ENCODE peak calls at places on chromosomes 4 and X, in seven cellular contexts. D is astrocyte, F is GM23338, Q is mammary epithelial cell, T is ovary, J is psoas muscle, Y is prostate gland. E is an unnamed sample.

GRCh38 chrX:100652266-100652665 is 8.3 kb downstream of the SRPX2 start:
- DNase-seq in D (no peak), Q (no peak), F (no peak), J (no peak), T (no peak), Y (no peak), E (no peak)

GRCh38 chr4:11160288-11160687 is 268.4 kb downstream of the HS3ST1 start:
- DNase-seq in F (no peak), D (no peak), T (no peak), Y (no peak), J (no peak), Q (no peak), E (no peak)

GRCh38 chr4:72935462-72935861 is 134.1 kb downstream of the COX18 start:
- DNase-seq in J (no peak), D (no peak), F (no peak), Y (no peak), T (no peak), Q (no peak), E (no peak)

GRCh38 chr4:107856901-107857300 is 32.2 kb downstream of the SGMS2 start:
- DNase-seq in Y (no peak), F (no peak), J (no peak), Q (no peak), D (no peak), T (no peak), E (no peak)

GRCh38 chrX:54481751-54482150 is 14.3 kb downstream of the FGD1 start:
- DNase-seq in T (no peak), Y (no peak), D (no peak), J (no peak), Q (no peak), F (peak; percentile 60), E (no peak)

GRCh38 chr4:120008075-120008474 is 58.6 kb downstream of the MAD2L1 start:
- DNase-seq in F (no peak), D (no peak), Q (peak; percentile 1), J (no peak), T (no peak), Y (no peak), E (no peak)

GRCh38 chr4:110480031-110480549 is 4.1 kb downstream of the ENPEP start:
- DNase-seq in F (peak; percentile 35), Q (peak; percentile 4), J (no peak), T (no peak), D (peak; percentile 96), Y (no peak), E (no peak)

GRCh38 chr4:13627185-13627605 is 330 bp downstream of the BOD1L1 start:
- DNase-seq in Q (no peak), D (no peak), T (no peak), J (peak; percentile 27), F (peak; percentile 42), Y (no peak), E (no peak)

GRCh38 chr4:3439391-3439790 is 2.4 kb upstream of the HGFAC start:
- DNase-seq in T (no peak), Q (no peak), Y (no peak), J (no peak), D (no peak), F (no peak), E (no peak)

GRCh38 chrX:71098302-71098701 is 2.7 kb downstream of the FOXO4 start:
- DNase-seq in D (no peak), J (peak; percentile 61), F (peak; percentile 32), Q (no peak), T (peak; percentile 47), Y (peak; percentile 35), E (peak; percentile 35)

GRCh38 chr4:11427201-11427996 is 1.3 kb downstream of the HS3ST1 start:
- DNase-seq in T (peak; percentile 56), F (peak; percentile 57), D (no peak), Q (peak; percentile 43), Y (no peak), J (no peak), E (peak; percentile 68)

GRCh38 chrX:6574762-6575161 is 39.8 kb upstream of the VCX3A start:
- DNase-seq in Y (no peak), J (no peak), F (peak; percentile 56), D (no peak), T (no peak), Q (no peak), E (peak; percentile 22)

GRCh38 chrX:39065051-39065871 is 264.0 kb downstream of the MID1IP1 start:
- DNase-seq in T (peak; percentile 26), F (peak; percentile 43), Q (no peak), J (no peak), D (no peak), Y (no peak), E (peak; percentile 79)

GRCh38 chr4:162921178-162921785 is 245.4 kb downstream of the NAF1 start:
- DNase-seq in Y (no peak), Q (no peak), J (no peak), T (no peak), F (peak; percentile 51), D (no peak), E (no peak)

GRCh38 chrX:121871122-121871521 is 823.7 kb downstream of the GLUD2 start:
- DNase-seq in D (no peak), T (no peak), F (no peak), J (no peak), Q (no peak), Y (no peak), E (no peak)

GRCh38 chr4:168840988-168841681 is 168.9 kb downstream of the CBR4 start:
- DNase-seq in Y (no peak), T (no peak), Q (no peak), F (peak; percentile 87), J (no peak), D (no peak), E (peak; percentile 56)

GRCh38 chr4:23039813-23040212 is 347.1 kb downstream of the GBA3 start:
- DNase-seq in D (peak; percentile 40), F (no peak), Q (no peak), T (no peak), J (no peak), Y (no peak), E (no peak)

GRCh38 chr4:78207951-78208350 is 150.8 kb downstream of the FRAS1 start:
- DNase-seq in D (no peak), J (no peak), T (no peak), Q (no peak), F (no peak), Y (no peak), E (no peak)

GRCh38 chrX:7943600-7944245 is 16.5 kb upstream of the PNPLA4 start:
- DNase-seq in Q (peak; percentile 73), F (no peak), T (no peak), J (no peak), Y (peak; percentile 17), D (peak; percentile 6), E (no peak)

GRCh38 chrX:25196221-25196620 is 180.5 kb upstream of the ARX start:
- DNase-seq in Y (no peak), F (no peak), D (no peak), T (no peak), Q (no peak), J (no peak), E (no peak)
- H3K27me3 ChIP-seq in Y (no peaks in the 10 kb centered on the region), F (no peaks in the 10 kb centered on the region), D (no peaks in the 10 kb centered on the region), T (no peaks in the 10 kb centered on the region), Q (no peaks in the 10 kb centered on the region), J (no peaks in the 10 kb centered on the region), E (no peaks in the 10 kb centered on the region)

DNA sequence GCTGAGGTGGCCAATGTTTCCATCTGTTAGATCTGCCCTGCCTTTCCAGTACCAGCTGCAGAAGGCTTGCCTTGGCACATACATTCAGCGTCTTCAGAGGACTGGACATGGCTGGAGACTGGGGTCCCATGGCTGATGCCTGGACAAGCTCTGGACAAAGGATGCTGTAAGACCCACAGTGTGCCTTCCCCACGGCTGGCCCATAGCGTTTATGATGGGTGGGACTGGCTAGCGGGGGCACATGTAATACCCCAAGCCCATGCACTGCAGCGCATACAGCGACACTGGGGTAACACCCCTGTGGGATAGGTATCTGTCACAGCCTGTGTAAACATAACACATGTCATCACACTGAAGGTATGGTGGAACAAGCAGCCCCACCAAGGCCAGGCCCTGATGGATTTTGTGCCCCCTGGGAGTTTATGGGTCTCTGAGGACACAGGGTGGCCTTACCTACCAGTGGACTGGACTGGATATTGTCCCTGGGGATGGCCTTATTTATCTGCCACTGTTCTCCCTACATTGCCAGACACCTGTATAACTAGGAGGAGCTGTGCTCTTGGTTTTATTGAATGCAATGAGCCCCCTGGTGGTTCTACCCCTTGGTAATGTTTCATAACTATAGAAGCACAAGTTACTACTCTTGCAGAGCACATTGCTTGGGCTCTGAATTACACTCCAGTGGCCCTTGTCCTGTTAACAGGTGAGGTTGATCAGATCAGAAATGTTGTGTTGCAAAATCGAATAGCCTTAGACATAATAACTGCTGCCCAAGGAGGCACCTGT is 34.3 kb upstream of the TACR3 start:
- DNase-seq in J (no peak), Y (no peak), D (no peak), Q (no peak), T (no peak), F (peak; percentile 3), E (no peak)
- H3K4me3 ChIP-seq in J (no peak overlapping the region), Y (no peak overlapping the region), D (no peak overlapping the region), Q (no peak overlapping the region), T (no peak overlapping the region), F (no peak overlapping the region), E (no peak overlapping the region)

GRCh38 chr4:88264338-88264737 is 20.0 kb downstream of the PPM1K start:
- DNase-seq in D (no peak), J (no peak), T (no peak), Q (no peak), Y (no peak), F (no peak), E (no peak)
- H3K36me3 ChIP-seq in D (peaks cover 20% of the 10 kb centered on the region), J (peaks cover 87% of the 10 kb centered on the region), T (no peaks in the 10 kb centered on the region), Q (peaks cover 2% of the 10 kb centered on the region), Y (peaks cover 16% of the 10 kb centered on the region), F (no peaks in the 10 kb centered on the region), E (peaks cover 6% of the 10 kb centered on the region)

GRCh38 chr4:20403846-20404245 is 152.1 kb downstream of the SLIT2 start:
- DNase-seq in Q (no peak), Y (peak; percentile 7), T (no peak), J (no peak), F (no peak), D (no peak), E (no peak)

GRCh38 chr4:20403317-20403716 is 151.6 kb downstream of the SLIT2 start:
- DNase-seq in Q (no peak), Y (no peak), T (no peak), D (no peak), J (no peak), F (no peak), E (no peak)

GRCh38 chr4:20412072-20412471 is 160.4 kb downstream of the SLIT2 start:
- DNase-seq in D (no peak), J (no peak), T (no peak), F (no peak), Y (no peak), Q (no peak), E (no peak)

GRCh38 chr4:20408596-20408995 is 156.9 kb downstream of the SLIT2 start:
- DNase-seq in T (no peak), J (no peak), Q (no peak), D (peak; percentile 50), Y (no peak), F (no peak), E (no peak)
- H3K27me3 ChIP-seq in T (no peaks in the 10 kb centered on the region), J (no peaks in the 10 kb centered on the region), Q (no peaks in the 10 kb centered on the region), D (no peaks in the 10 kb centered on the region), Y (no peaks in the 10 kb centered on the region), F (no peaks in the 10 kb centered on the region), E (no peaks in the 10 kb centered on the region)

DNA sequence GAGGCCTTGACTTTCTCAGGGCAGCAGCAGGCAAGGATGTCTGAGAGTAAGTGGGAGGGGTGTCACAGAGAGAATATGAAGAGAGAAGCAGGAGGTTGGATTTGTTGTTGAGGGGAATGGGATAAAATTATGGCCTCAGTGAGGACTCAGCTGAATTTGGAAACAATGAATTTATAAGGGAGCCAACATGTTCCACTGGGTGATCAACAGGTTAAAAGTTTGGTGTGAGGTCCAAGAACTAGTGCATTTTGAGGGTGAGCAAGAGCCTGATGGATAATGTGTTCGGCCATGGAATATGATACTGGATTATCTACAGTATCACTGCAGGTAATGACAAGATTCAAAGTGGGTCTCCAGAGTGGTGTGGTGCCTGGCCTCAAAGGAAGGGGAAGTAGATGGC is 33.5 kb downstream of the LIMCH1 start:
- DNase-seq in D (no peak), J (no peak), T (no peak), Q (no peak), F (no peak), Y (no peak), E (no peak)
- H3K4me3 ChIP-seq in D (no peak overlapping the region), J (no peak overlapping the region), T (no peak overlapping the region), Q (no peak overlapping the region), F (no peak overlapping the region), Y (no peak overlapping the region), E (no peak overlapping the region)

E was measured in H7.